ENCODE peak calls at places on chromosomes 12 and 14, in ten cellular contexts. One of them, this sample, is unnamed.

GRCh38 chr14:31834616-31835015 is 242.5 kb upstream of the ARHGAP5 start:
- DNase-seq in transverse colon: no peak
- DNase-seq in fibroblast of pulmonary artery: peak
- DNase-seq in A549: peak
- DNase-seq in Caco-2: no peak
- DNase-seq in hepatocyte: no peak
- DNase-seq in IMR-90: peak
- DNase-seq in colonic mucosa: no peak
- DNase-seq in CD8-positive, alpha-beta T cell: no peak
- DNase-seq in lung: no peak
- DNase-seq in this sample: peak

GRCh38 chr12:26274441-26275312 is 79.3 kb downstream of the SSPN start:
- DNase-seq in transverse colon: peak
- DNase-seq in fibroblast of pulmonary artery: peak
- DNase-seq in A549: peak
- DNase-seq in Caco-2: peak
- DNase-seq in hepatocyte: peak
- DNase-seq in IMR-90: peak
- DNase-seq in colonic mucosa: peak
- DNase-seq in CD8-positive, alpha-beta T cell: no peak
- DNase-seq in lung: peak
- DNase-seq in this sample: peak

GRCh38 chr14:65356327-65356836 is 56.1 kb upstream of the FUT8 start:
- DNase-seq in transverse colon: no peak
- DNase-seq in fibroblast of pulmonary artery: peak
- DNase-seq in A549: peak
- DNase-seq in Caco-2: peak
- DNase-seq in hepatocyte: peak
- DNase-seq in IMR-90: peak
- DNase-seq in colonic mucosa: no peak
- DNase-seq in CD8-positive, alpha-beta T cell: no peak
- DNase-seq in lung: no peak
- DNase-seq in this sample: peak

GRCh38 chr14:93974833-93975232 is 1.5 kb downstream of the ASB2 start:
- DNase-seq in transverse colon: no peak
- DNase-seq in fibroblast of pulmonary artery: no peak
- DNase-seq in A549: no peak
- DNase-seq in Caco-2: no peak
- DNase-seq in hepatocyte: no peak
- DNase-seq in IMR-90: no peak
- DNase-seq in colonic mucosa: no peak
- DNase-seq in CD8-positive, alpha-beta T cell: no peak
- DNase-seq in lung: no peak
- DNase-seq in this sample: no peak

GRCh38 chr12:57089259-57090245 is 638 bp downstream of the NAB2 start:
- DNase-seq in transverse colon: peak
- DNase-seq in fibroblast of pulmonary artery: peak
- DNase-seq in A549: no peak
- DNase-seq in Caco-2: peak
- DNase-seq in hepatocyte: peak
- DNase-seq in IMR-90: peak
- DNase-seq in colonic mucosa: peak
- DNase-seq in CD8-positive, alpha-beta T cell: peak
- DNase-seq in lung: peak
- DNase-seq in this sample: peak

GRCh38 chr12:67280572-67280971 is 11.4 kb downstream of the CAND1 start:
- DNase-seq in transverse colon: no peak
- DNase-seq in fibroblast of pulmonary artery: no peak
- DNase-seq in A549: no peak
- DNase-seq in Caco-2: no peak
- DNase-seq in hepatocyte: no peak
- DNase-seq in IMR-90: no peak
- DNase-seq in colonic mucosa: no peak
- DNase-seq in CD8-positive, alpha-beta T cell: no peak
- DNase-seq in lung: no peak
- DNase-seq in this sample: no peak

GRCh38 chr14:23113346-23114119 is 5.5 kb downstream of the CEBPE start:
- DNase-seq in transverse colon: no peak
- DNase-seq in fibroblast of pulmonary artery: peak
- DNase-seq in A549: no peak
- DNase-seq in Caco-2: no peak
- DNase-seq in hepatocyte: no peak
- DNase-seq in IMR-90: peak
- DNase-seq in colonic mucosa: no peak
- DNase-seq in CD8-positive, alpha-beta T cell: no peak
- DNase-seq in lung: no peak
- DNase-seq in this sample: peak

GRCh38 chr12:116324684-116325664 is 47.5 kb upstream of the MED13L start:
- DNase-seq in transverse colon: no peak
- DNase-seq in fibroblast of pulmonary artery: no peak
- DNase-seq in A549: no peak
- DNase-seq in Caco-2: no peak
- DNase-seq in hepatocyte: no peak
- DNase-seq in IMR-90: no peak
- DNase-seq in colonic mucosa: no peak
- DNase-seq in CD8-positive, alpha-beta T cell: no peak
- DNase-seq in lung: no peak
- DNase-seq in this sample: no peak

GRCh38 chr14:85414142-85414541 is 115.8 kb upstream of the FLRT2 start:
- DNase-seq in transverse colon: no peak
- DNase-seq in fibroblast of pulmonary artery: peak
- DNase-seq in A549: no peak
- DNase-seq in Caco-2: no peak
- DNase-seq in hepatocyte: no peak
- DNase-seq in IMR-90: no peak
- DNase-seq in colonic mucosa: no peak
- DNase-seq in CD8-positive, alpha-beta T cell: no peak
- DNase-seq in lung: no peak
- DNase-seq in this sample: no peak

GRCh38 chr12:57175428-57176138 is 28.2 kb upstream of the LRP1-AS start:
- DNase-seq in transverse colon: peak
- DNase-seq in fibroblast of pulmonary artery: peak
- DNase-seq in A549: peak
- DNase-seq in Caco-2: peak
- DNase-seq in hepatocyte: peak
- DNase-seq in IMR-90: peak
- DNase-seq in colonic mucosa: peak
- DNase-seq in CD8-positive, alpha-beta T cell: peak
- DNase-seq in lung: peak
- DNase-seq in this sample: peak

GRCh38 chr14:59020382-59020781 is 168.1 kb upstream of the DAAM1 start:
- DNase-seq in transverse colon: no peak
- DNase-seq in fibroblast of pulmonary artery: peak
- DNase-seq in A549: peak
- DNase-seq in Caco-2: no peak
- DNase-seq in hepatocyte: peak
- DNase-seq in IMR-90: peak
- DNase-seq in colonic mucosa: no peak
- DNase-seq in CD8-positive, alpha-beta T cell: no peak
- DNase-seq in lung: no peak
- DNase-seq in this sample: peak
- TF ChIP-seq CTCF in transverse colon: peak
- TF ChIP-seq CTCF in fibroblast of pulmonary artery: peak
- TF ChIP-seq CTCF in A549: peak
- TF ChIP-seq CTCF in Caco-2: peak
- TF ChIP-seq CTCF in hepatocyte: peak
- TF ChIP-seq CTCF in IMR-90: peak
- TF ChIP-seq CTCF in colonic mucosa: peak
- TF ChIP-seq CTCF in CD8-positive, alpha-beta T cell: no peak
- TF ChIP-seq CTCF in lung: no peak
- TF ChIP-seq CTCF in this sample: peak

DNA sequence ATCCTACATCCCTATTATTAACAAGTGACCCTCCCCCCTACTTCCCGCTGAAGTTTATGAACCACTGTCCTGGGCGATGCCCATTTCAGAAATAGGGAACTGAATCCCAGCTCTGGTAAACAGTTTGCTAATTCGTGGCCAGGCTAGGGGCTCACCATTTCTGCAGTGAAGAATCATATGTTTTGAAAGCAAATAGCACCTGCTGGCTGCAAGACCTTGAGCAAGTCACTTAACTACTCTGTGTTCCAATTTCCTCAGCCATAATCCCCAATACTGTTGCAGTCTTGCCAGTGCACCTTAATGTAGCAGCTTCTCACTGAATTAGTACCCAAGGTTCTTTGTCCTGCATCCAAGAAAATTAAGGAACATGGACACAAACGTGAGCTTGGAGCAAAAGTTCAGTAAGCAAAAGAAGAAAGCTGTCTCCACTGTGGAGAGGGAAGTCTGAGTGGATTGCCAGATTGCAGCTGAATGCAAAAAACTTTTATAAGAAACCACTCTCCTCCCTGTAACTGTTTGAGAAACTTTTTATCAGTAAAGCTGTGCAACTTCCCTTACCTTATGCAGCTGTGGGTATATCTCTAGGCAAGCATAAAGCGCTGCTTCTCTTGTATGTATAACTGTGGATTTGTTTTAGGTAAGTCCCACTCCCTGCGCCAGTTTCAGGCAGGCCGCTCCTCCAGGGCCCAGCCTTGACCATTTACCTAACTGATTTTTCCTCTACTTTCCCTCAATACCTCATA is 824 bp downstream of the OAS1 start:
- DNase-seq in transverse colon: peak
- DNase-seq in fibroblast of pulmonary artery: no peak
- DNase-seq in A549: no peak
- DNase-seq in Caco-2: no peak
- DNase-seq in hepatocyte: no peak
- DNase-seq in IMR-90: no peak
- DNase-seq in colonic mucosa: peak
- DNase-seq in CD8-positive, alpha-beta T cell: no peak
- DNase-seq in lung: no peak
- DNase-seq in this sample: no peak
- H3K4me3 ChIP-seq in transverse colon: peak
- H3K4me3 ChIP-seq in fibroblast of pulmonary artery: no peak
- H3K4me3 ChIP-seq in A549: peak
- H3K4me3 ChIP-seq in Caco-2: peak
- H3K4me3 ChIP-seq in hepatocyte: no peak
- H3K4me3 ChIP-seq in IMR-90: no peak
- H3K4me3 ChIP-seq in colonic mucosa: peak
- H3K4me3 ChIP-seq in CD8-positive, alpha-beta T cell: peak
- H3K4me3 ChIP-seq in lung: peak
- H3K4me3 ChIP-seq in this sample: peak

DNA sequence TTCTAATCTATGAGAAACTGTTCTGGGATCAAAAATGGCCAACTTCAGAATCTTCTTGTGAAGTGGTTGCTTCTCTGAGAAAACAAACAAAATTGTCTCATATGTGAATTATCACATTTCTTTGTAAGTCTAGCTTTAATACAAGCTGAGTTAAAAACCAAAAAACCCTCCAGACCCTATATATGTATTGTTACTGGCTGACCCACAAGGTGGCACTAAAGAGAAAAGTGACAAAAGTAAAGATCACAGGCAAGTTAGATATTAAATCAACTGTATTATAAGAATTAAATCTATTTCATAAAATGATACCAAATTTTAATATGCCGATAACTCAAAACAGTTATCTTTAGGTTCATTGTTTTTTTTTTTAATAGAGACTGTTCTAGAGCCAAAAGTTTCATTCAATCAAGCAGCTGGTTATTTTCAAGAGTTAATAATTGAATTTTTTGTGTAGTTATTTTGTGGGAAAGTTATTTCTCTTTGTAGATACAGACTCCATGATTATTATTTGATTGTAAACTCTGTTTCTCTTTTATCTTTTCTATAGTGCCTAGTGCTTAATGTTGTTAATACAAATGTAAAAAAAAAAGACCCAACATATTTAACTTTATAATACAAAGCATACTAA is 7.5 kb upstream of the TRHDE start:
- DNase-seq in transverse colon: no peak
- DNase-seq in fibroblast of pulmonary artery: peak
- DNase-seq in A549: peak
- DNase-seq in Caco-2: no peak
- DNase-seq in hepatocyte: peak
- DNase-seq in IMR-90: peak
- DNase-seq in colonic mucosa: no peak
- DNase-seq in CD8-positive, alpha-beta T cell: no peak
- DNase-seq in lung: no peak
- DNase-seq in this sample: peak
- TF ChIP-seq CTCF in transverse colon: no peak
- TF ChIP-seq CTCF in fibroblast of pulmonary artery: peak
- TF ChIP-seq CTCF in A549: peak
- TF ChIP-seq CTCF in Caco-2: peak
- TF ChIP-seq CTCF in hepatocyte: peak
- TF ChIP-seq CTCF in IMR-90: peak
- TF ChIP-seq CTCF in colonic mucosa: no peak
- TF ChIP-seq CTCF in CD8-positive, alpha-beta T cell: no peak
- TF ChIP-seq CTCF in lung: no peak
- TF ChIP-seq CTCF in this sample: peak

GRCh38 chr12:49133590-49133989 is 2.4 kb upstream of the TUBA1B start:
- DNase-seq in transverse colon: no peak
- DNase-seq in fibroblast of pulmonary artery: no peak
- DNase-seq in A549: no peak
- DNase-seq in Caco-2: no peak
- DNase-seq in hepatocyte: no peak
- DNase-seq in IMR-90: no peak
- DNase-seq in colonic mucosa: no peak
- DNase-seq in CD8-positive, alpha-beta T cell: no peak
- DNase-seq in lung: no peak
- DNase-seq in this sample: no peak

GRCh38 chr12:49130151-49131050 is 794 bp downstream of the TUBA1B start:
- DNase-seq in transverse colon: peak
- DNase-seq in fibroblast of pulmonary artery: peak
- DNase-seq in A549: peak
- DNase-seq in Caco-2: peak
- DNase-seq in hepatocyte: peak
- DNase-seq in IMR-90: peak
- DNase-seq in colonic mucosa: peak
- DNase-seq in CD8-positive, alpha-beta T cell: peak
- DNase-seq in lung: peak
- DNase-seq in this sample: peak

GRCh38 chr12:49131973-49132461 is 822 bp upstream of the TUBA1B start:
- DNase-seq in transverse colon: peak
- DNase-seq in fibroblast of pulmonary artery: peak
- DNase-seq in A549: no peak
- DNase-seq in Caco-2: no peak
- DNase-seq in hepatocyte: peak
- DNase-seq in IMR-90: peak
- DNase-seq in colonic mucosa: peak
- DNase-seq in CD8-positive, alpha-beta T cell: no peak
- DNase-seq in lung: no peak
- DNase-seq in this sample: peak

GRCh38 chr12:49131051-49131972 is at the start of gene TUBA1B:
- DNase-seq in transverse colon: peak
- DNase-seq in fibroblast of pulmonary artery: peak
- DNase-seq in A549: peak
- DNase-seq in Caco-2: peak
- DNase-seq in hepatocyte: peak
- DNase-seq in IMR-90: peak
- DNase-seq in colonic mucosa: peak
- DNase-seq in CD8-positive, alpha-beta T cell: peak
- DNase-seq in lung: peak
- DNase-seq in this sample: peak

DNA sequence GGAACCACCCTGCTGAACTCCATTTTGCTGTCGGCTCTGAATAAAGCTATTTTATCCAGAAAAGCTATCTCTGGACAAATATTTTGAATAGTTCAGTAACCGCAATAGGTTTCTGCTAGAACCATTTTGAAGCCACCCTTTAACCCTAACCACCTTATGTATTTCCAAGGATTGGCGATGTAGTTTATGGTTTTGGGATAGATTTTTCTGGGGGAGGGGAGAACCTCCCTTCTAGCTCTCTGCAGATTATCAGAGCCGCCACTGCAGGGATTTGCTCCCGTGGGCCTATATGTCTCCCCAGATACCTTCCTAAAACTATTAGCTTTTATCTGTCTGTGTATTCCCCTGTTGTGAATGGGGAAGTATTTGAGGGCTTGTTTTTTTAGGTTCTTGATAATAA is 1.8 kb upstream of the TUBA1B start:
- DNase-seq in transverse colon: no peak
- DNase-seq in fibroblast of pulmonary artery: no peak
- DNase-seq in A549: no peak
- DNase-seq in Caco-2: no peak
- DNase-seq in hepatocyte: no peak
- DNase-seq in IMR-90: no peak
- DNase-seq in colonic mucosa: no peak
- DNase-seq in CD8-positive, alpha-beta T cell: no peak
- DNase-seq in lung: no peak
- DNase-seq in this sample: no peak
- H3K4me3 ChIP-seq in transverse colon: no peak
- H3K4me3 ChIP-seq in fibroblast of pulmonary artery: peak
- H3K4me3 ChIP-seq in A549: no peak
- H3K4me3 ChIP-seq in Caco-2: no peak
- H3K4me3 ChIP-seq in hepatocyte: no peak
- H3K4me3 ChIP-seq in IMR-90: no peak
- H3K4me3 ChIP-seq in colonic mucosa: no peak
- H3K4me3 ChIP-seq in CD8-positive, alpha-beta T cell: no peak
- H3K4me3 ChIP-seq in lung: no peak
- H3K4me3 ChIP-seq in this sample: no peak

This sample was measured in cardiac fibroblast.